ENCODE peak calls at places on chromosomes 5 and 9, in five cellular contexts. U, G, O, F and D are unnamed samples.

GRCh38 chr5:171494452-171495121 is 75.1 kb downstream of the FGF18 start:
- DNase-seq in G (peak; percentile 27), F (peak; percentile 89), O (peak; percentile 85), U (peak; percentile 59), D (peak; percentile 78)

GRCh38 chr5:32259033-32259432 is 53.7 kb downstream of the MTMR12 start:
- DNase-seq in U (peak; percentile 32), O (no peak), F (no peak), G (no peak), D (peak; percentile 50)

GRCh38 chr9:91047529-91047928 is 245.9 kb downstream of the SYK start:
- DNase-seq in G (no peak), F (no peak), O (no peak), U (no peak), D (no peak)

GRCh38 chr5:100537946-100538345 is 2.8 kb downstream of the FAM174A start:
- DNase-seq in U (no peak), G (no peak), F (no peak), O (no peak), D (no peak)

GRCh38 chr9:110842976-110843375 is 174.4 kb downstream of the MUSK start:
- DNase-seq in F (no peak), U (peak; percentile 46), O (no peak), G (no peak), D (no peak)

GRCh38 chr9:71795097-71795807 is 26.9 kb upstream of the CEMIP2 start:
- DNase-seq in G (no peak), U (no peak), O (no peak), F (no peak), D (no peak)

GRCh38 chr5:151692312-151692711 is 5.6 kb upstream of the SPARC start:
- DNase-seq in F (no peak), G (no peak), U (no peak), O (no peak), D (no peak)

GRCh38 chr5:122333564-122333963 is 21.5 kb downstream of the SNCAIP start:
- DNase-seq in G (no peak), U (peak; percentile 40), F (no peak), O (no peak), D (peak; percentile 22)

GRCh38 chr9:81822967-81823366 is 105.3 kb upstream of the SPATA31D4 start:
- DNase-seq in F (no peak), O (no peak), U (no peak), G (no peak), D (no peak)

GRCh38 chr9:68873179-68873578 is 140.7 kb downstream of the PRKACG start:
- DNase-seq in F (no peak), U (no peak), G (no peak), O (no peak), D (no peak)

GRCh38 chr5:143812085-143812705 is at the start of gene HMHB1:
- DNase-seq in G (no peak), F (no peak), O (no peak), U (no peak), D (no peak)

GRCh38 chr9:20205821-20206220 is 416.5 kb downstream of the MLLT3 start:
- DNase-seq in F (no peak), U (peak; percentile 5), O (no peak), G (no peak), D (no peak)

GRCh38 chr5:137344723-137345322 is 154.3 kb downstream of the SPOCK1 start:
- DNase-seq in O (peak; percentile 58), F (peak; percentile 73), U (peak; percentile 53), G (peak; percentile 9), D (peak; percentile 5)

GRCh38 chr9:8730618-8731017 is 931.0 kb upstream of the DMAC1 start:
- DNase-seq in U (no peak), F (peak; percentile 52), O (no peak), G (no peak), D (no peak)

GRCh38 chr5:14853685-14854084 is 17.9 kb downstream of the ANKH start:
- DNase-seq in O (no peak), G (no peak), U (no peak), F (no peak), D (no peak)

GRCh38 chr5:124670672-124671592 is 75.5 kb downstream of the ZNF608 start:
- DNase-seq in O (no peak), G (no peak), F (no peak), U (no peak), D (no peak)

GRCh38 chr5:174335682-174336364 is 290.3 kb downstream of the NSG2 start:
- DNase-seq in O (no peak), G (no peak), U (no peak), F (no peak), D (no peak)

GRCh38 chr5:137119321-137119720 is 379.8 kb downstream of the SPOCK1 start:
- DNase-seq in U (no peak), F (no peak), O (no peak), G (no peak), D (no peak)

GRCh38 chr9:29456940-29457339 is 1883.7 kb upstream of the C9orf72 start:
- DNase-seq in O (no peak), U (no peak), G (no peak), F (no peak), D (peak; percentile 11)

GRCh38 chr5:121693864-121694263 is 157.8 kb upstream of the FTMT start:
- DNase-seq in G (no peak), F (no peak), O (peak; percentile 34), U (no peak), D (peak; percentile 6)

GRCh38 chr9:30796806-30797205 is 1587.6 kb upstream of the ACO1 start:
- DNase-seq in F (no peak), U (no peak), G (no peak), O (no peak), D (no peak)

GRCh38 chr9:130885422-130886375 is 10.9 kb downstream of the QRFP start:
- DNase-seq in F (no peak), U (no peak), O (no peak), G (no peak), D (no peak)

GRCh38 chr5:151198861-151199260 is 25.0 kb downstream of the CCDC69 start:
- DNase-seq in G (no peak), O (no peak), F (no peak), U (no peak), D (no peak)

GRCh38 chr5:9046756-9047481 is 499.0 kb downstream of the SEMA5A start:
- DNase-seq in F (no peak), U (peak; percentile 99), G (no peak), O (no peak), D (peak; percentile 98)

GRCh38 chr5:36692791-36693763 is 86.7 kb downstream of the SLC1A3 start:
- DNase-seq in U (peak; percentile 53), F (peak; percentile 92), O (peak; percentile 91), G (peak; percentile 58), D (peak; percentile 53)

GRCh38 chr5:75603421-75603820 is 7.8 kb upstream of the ANKDD1B start:
- DNase-seq in G (no peak), F (no peak), U (peak; percentile 88), O (no peak), D (peak; percentile 66)

GRCh38 chr5:83711982-83712601 is 8.6 kb downstream of the HAPLN1 start:
- DNase-seq in F (peak; percentile 51), G (no peak), O (no peak), U (peak; percentile 35), D (peak; percentile 57)

GRCh38 chr5:151020304-151021031 is at the start of gene GPX3:
- DNase-seq in O (peak; percentile 94), G (peak; percentile 49), F (peak; percentile 93), U (peak; percentile 25), D (peak; percentile 75)

GRCh38 chr5:72844218-72844603 is 27.8 kb downstream of the TNPO1 start:
- DNase-seq in U (no peak), O (no peak), G (no peak), F (no peak), D (no peak)

GRCh38 chr5:174337276-174338203 is 292.0 kb downstream of the NSG2 start:
- DNase-seq in F (peak; percentile 91), G (no peak), O (no peak), U (no peak), D (no peak)

GRCh38 chr5:162037431-162037830 is 30.1 kb upstream of the GABRG2 start:
- DNase-seq in U (no peak), G (no peak), O (no peak), F (no peak), D (no peak)

GRCh38 chr9:93900971-93901861 is 53.9 kb downstream of the BARX1 start:
- DNase-seq in O (peak; percentile 26), F (no peak), U (no peak), G (no peak), D (no peak)
- H2BK5ac ChIP-seq in O (no peak overlapping the region), F (no peak overlapping the region), U (no peak overlapping the region), G (no peak overlapping the region), D (no peak overlapping the region)

GRCh38 chr5:95730730-95731570 is at the start of gene RHOBTB3:
- DNase-seq in G (no peak), F (peak; percentile 97), U (peak; percentile 91), O (peak; percentile 89), D (peak; percentile 96)
- H4K8ac ChIP-seq in G (peak within 1 kb of the TSS; percentile 81), F (no peak within 1 kb of the TSS), U (peak within 1 kb of the TSS; percentile 88), O (no peak within 1 kb of the TSS), D (peak within 1 kb of the TSS; percentile 95)

GRCh38 chr5:177116631-177117373 is 16.8 kb upstream of the NSD1 start:
- DNase-seq in U (peak; percentile 53), G (no peak), O (peak; percentile 92), F (peak; percentile 92), D (no peak)

GRCh38 chr5:177117441-177118045 is 16.0 kb upstream of the NSD1 start:
- DNase-seq in O (no peak), U (no peak), G (no peak), F (no peak), D (no peak)

GRCh38 chr5:177111720-177112394 is 21.7 kb upstream of the NSD1 start:
- DNase-seq in G (peak; percentile 76), U (peak; percentile 30), F (peak; percentile 90), O (peak; percentile 93), D (peak; percentile 60)

GRCh38 chr5:177112589-177113220 is 20.9 kb upstream of the NSD1 start:
- DNase-seq in F (no peak), O (no peak), G (no peak), U (no peak), D (no peak)

GRCh38 chr5:177113566-177114424 is 19.8 kb upstream of the NSD1 start:
- DNase-seq in G (no peak), U (peak; percentile 63), F (peak; percentile 81), O (peak; percentile 77), D (peak; percentile 78)
- H2BK15ac ChIP-seq in G (no peak overlapping the region), U (no peak overlapping the region), F (no peak overlapping the region), O (no peak overlapping the region), D (no peak overlapping the region)

GRCh38 chr9:127708952-127709587 is 2.3 kb downstream of the CFAP157 start:
- DNase-seq in G (no peak), U (no peak), O (no peak), F (no peak), D (no peak)
- H2BK5ac ChIP-seq in G (no peak overlapping the region), U (no peak overlapping the region), O (no peak overlapping the region), F (no peak overlapping the region), D (no peak overlapping the region)

GRCh38 chr9:136570191-136570845 is 24.5 kb upstream of the NOTCH1 start:
- DNase-seq in U (no peak), G (no peak), F (no peak), O (no peak), D (no peak)
- H4K8ac ChIP-seq in U (peak overlapping the region; percentile 82), G (peak overlapping the region; percentile 29), F (no peak overlapping the region), O (no peak overlapping the region), D (no peak overlapping the region)